ENCODE peak calls at places on chromosomes 6 and 20, in nine cellular contexts. One of them, this sample, is unnamed.
A peak's percentile ranks its signal among the peaks of the same experiment; 100 is the strongest.

GRCh38 chr6:30556714-30556963 is 350 bp upstream of the GNL1 start:
- DNase-seq in tibial nerve: peak; percentile 81
- DNase-seq in bronchial epithelial cell: no peak
- DNase-seq in NT2/D1: no peak
- DNase-seq in cardiac muscle cell: peak; percentile 90
- DNase-seq in fibroblast of mammary gland: no peak
- DNase-seq in CD8-positive, alpha-beta T cell: peak; percentile 77
- DNase-seq in PC-9: peak; percentile 89
- DNase-seq in thoracic aorta: peak; percentile 82
- DNase-seq in this sample: peak; percentile 88

GRCh38 chr20:21391495-21392298 is 5.6 kb downstream of the NKX2-4 start:
- DNase-seq in PC-9: no peak
- DNase-seq in NT2/D1: no peak
- DNase-seq in bronchial epithelial cell: no peak
- DNase-seq in fibroblast of mammary gland: no peak
- DNase-seq in thoracic aorta: no peak
- DNase-seq in cardiac muscle cell: peak; percentile 47
- DNase-seq in CD8-positive, alpha-beta T cell: no peak
- DNase-seq in tibial nerve: no peak
- DNase-seq in this sample: no peak

GRCh38 chr6:108562503-108562993 is 1.8 kb downstream of the FOXO3 start:
- DNase-seq in PC-9: peak; percentile 74
- DNase-seq in tibial nerve: peak; percentile 68
- DNase-seq in NT2/D1: no peak
- DNase-seq in fibroblast of mammary gland: peak; percentile 79
- DNase-seq in cardiac muscle cell: peak; percentile 72
- DNase-seq in bronchial epithelial cell: peak; percentile 90
- DNase-seq in CD8-positive, alpha-beta T cell: no peak
- DNase-seq in thoracic aorta: peak; percentile 37
- DNase-seq in this sample: peak; percentile 37

GRCh38 chr6:30752164-30752927 is 8.0 kb upstream of the IER3 start:
- DNase-seq in PC-9: peak; percentile 100
- DNase-seq in NT2/D1: no peak
- DNase-seq in bronchial epithelial cell: peak; percentile 99
- DNase-seq in cardiac muscle cell: no peak
- DNase-seq in tibial nerve: peak; percentile 82
- DNase-seq in fibroblast of mammary gland: peak; percentile 100
- DNase-seq in thoracic aorta: peak; percentile 92
- DNase-seq in CD8-positive, alpha-beta T cell: no peak
- DNase-seq in this sample: peak; percentile 46

GRCh38 chr20:43744966-43745733 is 18.3 kb upstream of the GTSF1L start:
- DNase-seq in bronchial epithelial cell: no peak
- DNase-seq in CD8-positive, alpha-beta T cell: no peak
- DNase-seq in tibial nerve: no peak
- DNase-seq in PC-9: no peak
- DNase-seq in cardiac muscle cell: no peak
- DNase-seq in fibroblast of mammary gland: no peak
- DNase-seq in thoracic aorta: no peak
- DNase-seq in NT2/D1: no peak
- DNase-seq in this sample: peak; percentile 43

GRCh38 chr6:134741193-134741521 is 208.7 kb downstream of the ALDH8A1 start:
- DNase-seq in cardiac muscle cell: peak; percentile 9
- DNase-seq in thoracic aorta: no peak
- DNase-seq in NT2/D1: no peak
- DNase-seq in CD8-positive, alpha-beta T cell: no peak
- DNase-seq in PC-9: no peak
- DNase-seq in fibroblast of mammary gland: no peak
- DNase-seq in tibial nerve: no peak
- DNase-seq in bronchial epithelial cell: no peak
- DNase-seq in this sample: no peak

GRCh38 chr6:33987531-33988021 is 158.3 kb downstream of the GRM4 start:
- DNase-seq in tibial nerve: no peak
- DNase-seq in fibroblast of mammary gland: no peak
- DNase-seq in thoracic aorta: no peak
- DNase-seq in cardiac muscle cell: no peak
- DNase-seq in NT2/D1: no peak
- DNase-seq in CD8-positive, alpha-beta T cell: no peak
- DNase-seq in PC-9: peak; percentile 12
- DNase-seq in bronchial epithelial cell: peak; percentile 26
- DNase-seq in this sample: no peak

GRCh38 chr6:18307006-18307405 is 42.7 kb upstream of the DEK start:
- DNase-seq in tibial nerve: no peak
- DNase-seq in bronchial epithelial cell: peak; percentile 81
- DNase-seq in CD8-positive, alpha-beta T cell: no peak
- DNase-seq in thoracic aorta: no peak
- DNase-seq in NT2/D1: no peak
- DNase-seq in cardiac muscle cell: peak; percentile 5
- DNase-seq in fibroblast of mammary gland: no peak
- DNase-seq in PC-9: peak; percentile 61
- DNase-seq in this sample: no peak

GRCh38 chr6:40894962-40895799 is 143.8 kb downstream of the UNC5CL start:
- DNase-seq in PC-9: peak; percentile 58
- DNase-seq in CD8-positive, alpha-beta T cell: no peak
- DNase-seq in thoracic aorta: no peak
- DNase-seq in bronchial epithelial cell: peak; percentile 49
- DNase-seq in NT2/D1: peak; percentile 52
- DNase-seq in tibial nerve: no peak
- DNase-seq in fibroblast of mammary gland: peak; percentile 57
- DNase-seq in cardiac muscle cell: peak; percentile 78
- DNase-seq in this sample: peak; percentile 64

GRCh38 chr6:134288538-134289203 is 29.2 kb downstream of the SGK1 start:
- DNase-seq in PC-9: no peak
- DNase-seq in tibial nerve: no peak
- DNase-seq in CD8-positive, alpha-beta T cell: no peak
- DNase-seq in thoracic aorta: no peak
- DNase-seq in bronchial epithelial cell: peak; percentile 90
- DNase-seq in NT2/D1: no peak
- DNase-seq in fibroblast of mammary gland: peak; percentile 94
- DNase-seq in cardiac muscle cell: no peak
- DNase-seq in this sample: no peak

GRCh38 chr6:12010635-12011275 is 1.4 kb upstream of the HIVEP1 start:
- DNase-seq in tibial nerve: peak; percentile 36
- DNase-seq in cardiac muscle cell: peak; percentile 87
- DNase-seq in PC-9: peak; percentile 71
- DNase-seq in fibroblast of mammary gland: no peak
- DNase-seq in bronchial epithelial cell: no peak
- DNase-seq in thoracic aorta: peak; percentile 33
- DNase-seq in CD8-positive, alpha-beta T cell: no peak
- DNase-seq in NT2/D1: no peak
- DNase-seq in this sample: peak; percentile 62

GRCh38 chr20:3887870-3888614 is 1.1 kb upstream of the PANK2 start:
- DNase-seq in fibroblast of mammary gland: peak; percentile 51
- DNase-seq in CD8-positive, alpha-beta T cell: no peak
- DNase-seq in thoracic aorta: no peak
- DNase-seq in bronchial epithelial cell: no peak
- DNase-seq in NT2/D1: no peak
- DNase-seq in cardiac muscle cell: no peak
- DNase-seq in tibial nerve: no peak
- DNase-seq in PC-9: no peak
- DNase-seq in this sample: no peak

GRCh38 chr6:142567476-142567875 is 265.7 kb downstream of the ADGRG6 start:
- DNase-seq in CD8-positive, alpha-beta T cell: no peak
- DNase-seq in cardiac muscle cell: no peak
- DNase-seq in thoracic aorta: no peak
- DNase-seq in fibroblast of mammary gland: no peak
- DNase-seq in tibial nerve: no peak
- DNase-seq in bronchial epithelial cell: no peak
- DNase-seq in PC-9: no peak
- DNase-seq in NT2/D1: no peak
- DNase-seq in this sample: no peak

GRCh38 chr6:46368137-46368536 is 123.1 kb downstream of the RCAN2 start:
- DNase-seq in NT2/D1: no peak
- DNase-seq in tibial nerve: no peak
- DNase-seq in PC-9: no peak
- DNase-seq in bronchial epithelial cell: no peak
- DNase-seq in fibroblast of mammary gland: no peak
- DNase-seq in cardiac muscle cell: no peak
- DNase-seq in CD8-positive, alpha-beta T cell: no peak
- DNase-seq in thoracic aorta: no peak
- DNase-seq in this sample: no peak

GRCh38 chr6:4550227-4550597 is 226.0 kb upstream of the CDYL start:
- DNase-seq in fibroblast of mammary gland: no peak
- DNase-seq in tibial nerve: no peak
- DNase-seq in PC-9: no peak
- DNase-seq in bronchial epithelial cell: no peak
- DNase-seq in CD8-positive, alpha-beta T cell: no peak
- DNase-seq in NT2/D1: no peak
- DNase-seq in thoracic aorta: no peak
- DNase-seq in cardiac muscle cell: no peak
- DNase-seq in this sample: no peak

GRCh38 chr20:5531318-5532081 is 214.7 kb upstream of the PROKR2 start:
- DNase-seq in thoracic aorta: no peak
- DNase-seq in bronchial epithelial cell: peak; percentile 72
- DNase-seq in CD8-positive, alpha-beta T cell: no peak
- DNase-seq in PC-9: no peak
- DNase-seq in fibroblast of mammary gland: peak; percentile 71
- DNase-seq in NT2/D1: no peak
- DNase-seq in tibial nerve: no peak
- DNase-seq in cardiac muscle cell: no peak
- DNase-seq in this sample: no peak

GRCh38 chr20:2816030-2816582 is at the start of gene TMEM239:
- DNase-seq in NT2/D1: no peak
- DNase-seq in thoracic aorta: no peak
- DNase-seq in CD8-positive, alpha-beta T cell: no peak
- DNase-seq in PC-9: no peak
- DNase-seq in cardiac muscle cell: no peak
- DNase-seq in bronchial epithelial cell: no peak
- DNase-seq in tibial nerve: no peak
- DNase-seq in fibroblast of mammary gland: no peak
- DNase-seq in this sample: no peak

GRCh38 chr20:2814587-2815051 is at the start of gene C20orf141:
- DNase-seq in NT2/D1: no peak
- DNase-seq in bronchial epithelial cell: peak; percentile 89
- DNase-seq in CD8-positive, alpha-beta T cell: no peak
- DNase-seq in thoracic aorta: no peak
- DNase-seq in fibroblast of mammary gland: peak; percentile 100
- DNase-seq in tibial nerve: peak; percentile 52
- DNase-seq in PC-9: peak; percentile 89
- DNase-seq in cardiac muscle cell: no peak
- DNase-seq in this sample: no peak

GRCh38 chr20:2816583-2817340 is 598 bp downstream of the TMEM239 start:
- DNase-seq in cardiac muscle cell: no peak
- DNase-seq in thoracic aorta: no peak
- DNase-seq in bronchial epithelial cell: no peak
- DNase-seq in PC-9: no peak
- DNase-seq in tibial nerve: no peak
- DNase-seq in NT2/D1: no peak
- DNase-seq in CD8-positive, alpha-beta T cell: no peak
- DNase-seq in fibroblast of mammary gland: no peak
- DNase-seq in this sample: peak; percentile 38

GRCh38 chr20:2814076-2814475 is 711 bp upstream of the C20orf141 start:
- DNase-seq in cardiac muscle cell: no peak
- DNase-seq in CD8-positive, alpha-beta T cell: no peak
- DNase-seq in tibial nerve: no peak
- DNase-seq in fibroblast of mammary gland: peak; percentile 33
- DNase-seq in bronchial epithelial cell: peak; percentile 22
- DNase-seq in NT2/D1: no peak
- DNase-seq in PC-9: no peak
- DNase-seq in thoracic aorta: no peak
- DNase-seq in this sample: no peak

GRCh38 chr20:2815242-2815900 is 584 bp downstream of the C20orf141 start:
- DNase-seq in cardiac muscle cell: no peak
- DNase-seq in CD8-positive, alpha-beta T cell: no peak
- DNase-seq in fibroblast of mammary gland: no peak
- DNase-seq in NT2/D1: no peak
- DNase-seq in thoracic aorta: no peak
- DNase-seq in bronchial epithelial cell: no peak
- DNase-seq in PC-9: no peak
- DNase-seq in tibial nerve: no peak
- DNase-seq in this sample: no peak
- H3K4me3 ChIP-seq in cardiac muscle cell: no peak overlapping the region
- H3K4me3 ChIP-seq in CD8-positive, alpha-beta T cell: no peak overlapping the region
- H3K4me3 ChIP-seq in fibroblast of mammary gland: no peak overlapping the region
- H3K4me3 ChIP-seq in NT2/D1: no peak overlapping the region
- H3K4me3 ChIP-seq in thoracic aorta: no peak overlapping the region
- H3K4me3 ChIP-seq in bronchial epithelial cell: no peak overlapping the region
- H3K4me3 ChIP-seq in PC-9: no peak overlapping the region
- H3K4me3 ChIP-seq in tibial nerve: no peak overlapping the region
- H3K4me3 ChIP-seq in this sample: no peak overlapping the region

GRCh38 chr6:166167258-166167731 is 356 bp downstream of the TBXT start:
- DNase-seq in thoracic aorta: no peak
- DNase-seq in PC-9: no peak
- DNase-seq in NT2/D1: no peak
- DNase-seq in fibroblast of mammary gland: no peak
- DNase-seq in CD8-positive, alpha-beta T cell: no peak
- DNase-seq in cardiac muscle cell: no peak
- DNase-seq in tibial nerve: no peak
- DNase-seq in bronchial epithelial cell: no peak
- DNase-seq in this sample: no peak
- H3K4me3 ChIP-seq in thoracic aorta: no peak overlapping the region
- H3K4me3 ChIP-seq in PC-9: no peak overlapping the region
- H3K4me3 ChIP-seq in NT2/D1: peak overlapping the region; percentile 43
- H3K4me3 ChIP-seq in fibroblast of mammary gland: no peak overlapping the region
- H3K4me3 ChIP-seq in CD8-positive, alpha-beta T cell: no peak overlapping the region
- H3K4me3 ChIP-seq in cardiac muscle cell: peak overlapping the region; percentile 27
- H3K4me3 ChIP-seq in tibial nerve: no peak overlapping the region
- H3K4me3 ChIP-seq in bronchial epithelial cell: no peak overlapping the region
- H3K4me3 ChIP-seq in this sample: no peak overlapping the region

DNA sequence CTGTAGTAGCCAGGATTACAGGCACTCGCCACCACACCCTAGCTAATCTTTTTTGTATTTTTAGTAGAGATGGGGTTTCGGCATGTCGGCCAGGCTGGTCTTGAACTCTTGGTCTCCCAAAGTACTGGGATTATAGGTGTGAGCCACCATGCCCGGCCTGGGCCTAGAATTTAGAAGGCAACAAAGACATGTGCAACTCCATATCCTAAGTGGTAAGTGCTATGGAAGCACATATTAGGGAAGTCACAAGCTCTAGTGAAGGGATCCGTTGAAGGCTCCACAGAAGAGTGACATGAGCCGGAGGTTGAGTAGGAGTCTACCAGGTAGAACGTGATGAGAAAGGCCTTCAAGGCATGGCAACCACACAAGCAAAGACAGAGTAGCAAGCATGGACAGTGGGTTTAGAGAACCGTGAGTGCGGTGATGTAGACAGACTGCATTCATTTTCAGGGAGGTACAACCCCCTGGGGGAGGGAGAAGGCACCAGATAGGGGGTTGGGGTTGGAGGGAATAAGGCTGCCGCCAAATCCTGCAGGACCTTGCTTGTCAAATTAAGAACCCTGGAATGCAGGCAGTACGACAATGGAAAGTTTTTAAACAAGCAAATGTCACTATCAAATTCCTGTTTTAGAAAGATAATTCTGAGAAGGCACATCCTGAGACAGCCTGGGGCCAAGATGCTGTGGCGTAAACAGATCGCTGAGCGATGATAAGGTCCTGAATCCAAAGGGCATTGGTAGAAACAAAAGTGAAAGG is 50.2 kb downstream of the ARHGAP18 start:
- DNase-seq in NT2/D1: no peak
- DNase-seq in tibial nerve: no peak
- DNase-seq in bronchial epithelial cell: no peak
- DNase-seq in CD8-positive, alpha-beta T cell: no peak
- DNase-seq in cardiac muscle cell: no peak
- DNase-seq in thoracic aorta: no peak
- DNase-seq in fibroblast of mammary gland: no peak
- DNase-seq in PC-9: no peak
- DNase-seq in this sample: peak; percentile 46
- H3K4me3 ChIP-seq in NT2/D1: no peak overlapping the region
- H3K4me3 ChIP-seq in tibial nerve: no peak overlapping the region
- H3K4me3 ChIP-seq in bronchial epithelial cell: no peak overlapping the region
- H3K4me3 ChIP-seq in CD8-positive, alpha-beta T cell: no peak overlapping the region
- H3K4me3 ChIP-seq in cardiac muscle cell: no peak overlapping the region
- H3K4me3 ChIP-seq in thoracic aorta: no peak overlapping the region
- H3K4me3 ChIP-seq in fibroblast of mammary gland: no peak overlapping the region
- H3K4me3 ChIP-seq in PC-9: no peak overlapping the region
- H3K4me3 ChIP-seq in this sample: no peak overlapping the region

GRCh38 chr6:28747631-28748157 is 176.1 kb downstream of the TRIM27 start:
- DNase-seq in PC-9: peak; percentile 39
- DNase-seq in CD8-positive, alpha-beta T cell: no peak
- DNase-seq in tibial nerve: no peak
- DNase-seq in NT2/D1: no peak
- DNase-seq in bronchial epithelial cell: peak; percentile 86
- DNase-seq in thoracic aorta: no peak
- DNase-seq in cardiac muscle cell: peak; percentile 53
- DNase-seq in fibroblast of mammary gland: peak; percentile 86
- DNase-seq in this sample: peak; percentile 93
- H3K4me3 ChIP-seq in PC-9: peak overlapping the region; percentile 58
- H3K4me3 ChIP-seq in CD8-positive, alpha-beta T cell: no peak overlapping the region
- H3K4me3 ChIP-seq in tibial nerve: no peak overlapping the region
- H3K4me3 ChIP-seq in NT2/D1: peak overlapping the region; percentile 25
- H3K4me3 ChIP-seq in bronchial epithelial cell: peak overlapping the region; percentile 13
- H3K4me3 ChIP-seq in thoracic aorta: no peak overlapping the region
- H3K4me3 ChIP-seq in cardiac muscle cell: peak overlapping the region; percentile 6
- H3K4me3 ChIP-seq in fibroblast of mammary gland: no peak overlapping the region
- H3K4me3 ChIP-seq in this sample: peak overlapping the region; percentile 28